ENCODE peak calls at places on chromosomes 5 and 9, in seven cellular contexts. V is suprapubic skin, C is uterus, X is WTC11, T is GM06990, M is heart left ventricle, F is upper lobe of right lung. O is an unnamed sample.

GRCh38 chr9:69818946-69819345 is 1.7 kb upstream of the CFAP95 start:
- DNase-seq in V (no peak), C (no peak), X (no peak), T (no peak), M (no peak), F (no peak), O (no peak)

GRCh38 chr9:130741831-130742449 is 48.4 kb downstream of the EXOSC2 start:
- DNase-seq in V (no peak), C (no peak), X (no peak), T (no peak), M (no peak), F (no peak), O (no peak)

GRCh38 chr9:131776036-131776435 is 36.2 kb upstream of the RAPGEF1 start:
- DNase-seq in V (no peak), C (no peak), X (no peak), T (no peak), M (no peak), F (no peak), O (no peak)

GRCh38 chr5:152606739-152607138 is 201.7 kb upstream of the NMUR2 start:
- DNase-seq in V (no peak), C (no peak), X (no peak), T (no peak), M (no peak), F (no peak), O (no peak)

GRCh38 chr5:179139936-179140235 is 79.7 kb downstream of the ZNF354C start:
- DNase-seq in V (no peak), C (no peak), X (no peak), T (no peak), M (peak), F (no peak), O (no peak)

GRCh38 chr5:28408186-28408585 is 1369.8 kb upstream of the CDH9 start:
- DNase-seq in V (no peak), C (no peak), X (no peak), T (no peak), M (no peak), F (no peak), O (no peak)

GRCh38 chr5:56625577-56625976 is 189.8 kb upstream of the MAP3K1 start:
- DNase-seq in V (no peak), C (no peak), X (no peak), T (no peak), M (no peak), F (no peak), O (no peak)

GRCh38 chr5:115842089-115842881 is 550 bp downstream of the AP3S1 start:
- DNase-seq in V (no peak), C (peak), X (no peak), T (no peak), M (peak), F (no peak), O (no peak)

GRCh38 chr9:19201899-19202891 is 28.3 kb upstream of the DENND4C start:
- DNase-seq in V (no peak), C (peak), X (no peak), T (no peak), M (no peak), F (peak), O (no peak)

GRCh38 chr5:435961-436640 is 6.9 kb upstream of the EXOC3 start:
- DNase-seq in V (peak), C (peak), X (peak), T (no peak), M (peak), F (peak), O (no peak)

GRCh38 chr5:44987026-44987425 is 178.3 kb downstream of the MRPS30 start:
- DNase-seq in V (no peak), C (no peak), X (no peak), T (no peak), M (no peak), F (no peak), O (no peak)

GRCh38 chr9:14058078-14058688 is 255.8 kb downstream of the NFIB start:
- DNase-seq in V (no peak), C (no peak), X (no peak), T (no peak), M (no peak), F (no peak), O (no peak)

GRCh38 chr9:87586731-87587355 is 89.2 kb downstream of the DAPK1 start:
- DNase-seq in V (no peak), C (no peak), X (no peak), T (no peak), M (no peak), F (no peak), O (no peak)

GRCh38 chr5:6780802-6781391 is 67.7 kb downstream of the TENT4A start:
- DNase-seq in V (no peak), C (no peak), X (no peak), T (no peak), M (no peak), F (no peak), O (no peak)
- TF ChIP-seq CTCF in V (no peak), C (no peak), X (peak), T (peak), M (no peak), F (peak), O (peak)

GRCh38 chr9:92636627-92637026 is 33.3 kb downstream of the IPPK start:
- DNase-seq in V (no peak), C (peak), X (no peak), T (no peak), M (no peak), F (no peak), O (peak)
- TF ChIP-seq CTCF in V (no peak), C (no peak), X (no peak), T (peak), M (no peak), F (no peak), O (no peak)

GRCh38 chr9:9912459-9912858 is 700.3 kb downstream of the PTPRD start:
- DNase-seq in V (no peak), C (no peak), X (no peak), T (no peak), M (no peak), F (no peak), O (no peak)
- TF ChIP-seq CTCF in V (no peak), C (no peak), X (no peak), T (peak), M (no peak), F (no peak), O (peak)

DNA sequence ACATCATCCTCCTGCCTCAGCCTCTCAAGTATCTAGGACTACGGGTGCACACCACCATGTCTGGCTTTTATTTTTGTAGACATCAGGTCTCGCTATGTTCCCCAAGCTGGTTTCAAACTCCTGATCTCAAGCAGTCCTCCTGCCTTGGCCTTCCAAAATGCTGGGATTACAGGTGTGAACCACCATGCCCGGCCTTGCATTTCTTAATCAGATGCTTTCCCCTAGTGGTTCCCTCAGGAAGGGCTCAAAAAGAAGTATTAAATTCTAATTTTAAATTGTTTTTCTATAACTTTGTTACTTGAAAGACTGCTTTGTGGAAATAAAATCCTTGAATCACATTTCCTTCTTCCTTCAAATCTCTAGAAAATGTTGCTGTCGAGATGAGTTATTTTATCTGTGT is 79.5 kb upstream of the ROR2 start:
- DNase-seq in V (no peak), C (no peak), X (no peak), T (no peak), M (no peak), F (no peak), O (no peak)
- TF ChIP-seq CTCF in V (no peak), C (no peak), X (no peak), T (no peak), M (no peak), F (no peak), O (peak)

DNA sequence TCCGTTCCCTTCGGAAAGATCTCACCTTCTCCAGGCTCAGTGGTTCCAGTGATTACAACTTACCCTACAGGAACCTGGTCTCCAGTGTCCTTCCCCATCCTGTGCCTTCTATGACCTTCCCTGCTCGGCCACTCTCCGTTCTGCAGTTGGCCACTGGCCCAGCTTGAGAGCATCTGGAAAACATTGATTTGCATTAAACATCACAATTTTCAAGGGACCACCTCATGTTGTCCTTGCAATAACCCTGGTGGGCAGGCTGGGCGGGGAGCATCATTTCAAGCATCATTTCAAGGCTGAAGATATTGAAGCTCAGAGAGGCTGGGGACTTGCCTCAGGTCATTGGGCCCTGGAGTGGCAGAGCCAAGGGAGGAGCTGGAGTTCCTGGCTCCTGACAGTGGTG is 177.4 kb downstream of the SEC61B start:
- DNase-seq in V (no peak), C (no peak), X (no peak), T (no peak), M (no peak), F (no peak), O (no peak)
- TF ChIP-seq CTCF in V (no peak), C (no peak), X (no peak), T (no peak), M (no peak), F (no peak), O (no peak)

GRCh38 chr9:113998529-113999255 is 79.4 kb downstream of the AMBP start:
- DNase-seq in V (peak), C (peak), X (peak), T (no peak), M (no peak), F (no peak), O (peak)
- TF ChIP-seq CTCF in V (no peak), C (no peak), X (no peak), T (no peak), M (no peak), F (no peak), O (peak)

GRCh38 chr9:7844283-7844682 is 44.7 kb upstream of the DMAC1 start:
- DNase-seq in V (no peak), C (no peak), X (no peak), T (no peak), M (no peak), F (no peak), O (no peak)
- TF ChIP-seq CTCF in V (no peak), C (no peak), X (no peak), T (peak), M (no peak), F (peak), O (peak)

GRCh38 chr9:34492051-34492450 is 30.7 kb downstream of the ENHO start:
- DNase-seq in V (no peak), C (no peak), X (no peak), T (no peak), M (no peak), F (no peak), O (no peak)
- TF ChIP-seq CTCF in V (no peak), C (no peak), X (no peak), T (no peak), M (no peak), F (no peak), O (no peak)

DNA sequence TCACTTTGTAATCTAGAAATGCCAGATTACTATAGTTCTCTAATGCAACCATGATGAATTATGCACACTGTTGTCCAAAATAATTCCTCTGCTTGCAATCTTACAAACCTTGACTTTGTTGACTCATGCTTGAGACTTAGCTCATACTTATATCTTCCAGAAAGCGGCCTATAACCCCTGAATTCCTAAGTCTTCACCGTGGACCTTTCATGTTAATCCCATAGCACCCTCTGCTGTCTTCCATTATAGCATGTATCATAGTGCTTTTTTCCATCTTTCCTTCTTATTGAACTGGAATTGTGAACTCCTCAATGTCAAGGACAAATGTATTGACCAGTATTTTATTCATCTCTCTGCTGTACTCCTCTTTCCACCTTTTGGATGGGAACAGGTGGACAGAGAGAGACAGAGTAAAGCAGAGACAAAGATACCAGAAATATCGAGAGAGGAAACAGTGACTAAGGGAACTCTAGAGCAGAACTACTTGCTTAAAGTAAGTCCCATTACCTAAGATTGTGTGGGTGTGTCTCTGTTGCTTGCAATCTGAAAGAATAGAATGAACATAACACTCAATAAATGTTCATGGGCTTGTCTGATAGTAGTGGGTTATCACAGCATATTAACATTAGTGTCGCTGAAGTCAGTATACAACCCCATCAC is 110.0 kb downstream of the LURAP1L start:
- DNase-seq in V (no peak), C (no peak), X (no peak), T (no peak), M (no peak), F (no peak), O (no peak)
- TF ChIP-seq CTCF in V (peak), C (peak), X (no peak), T (no peak), M (peak), F (peak), O (peak)

GRCh38 chr9:127172066-127172707 is 49.8 kb upstream of the ANGPTL2 start:
- DNase-seq in V (no peak), C (no peak), X (no peak), T (no peak), M (peak), F (no peak), O (peak)

GRCh38 chr9:127169507-127169883 is 47.1 kb upstream of the ANGPTL2 start:
- DNase-seq in V (no peak), C (no peak), X (no peak), T (no peak), M (no peak), F (no peak), O (no peak)

GRCh38 chr9:127170652-127171051 is 48.2 kb upstream of the ANGPTL2 start:
- DNase-seq in V (no peak), C (peak), X (peak), T (no peak), M (no peak), F (no peak), O (no peak)

GRCh38 chr9:127168756-127169506 is 46.5 kb upstream of the ANGPTL2 start:
- DNase-seq in V (no peak), C (peak), X (no peak), T (no peak), M (no peak), F (no peak), O (peak)

GRCh38 chr9:127170049-127170448 is 47.6 kb upstream of the ANGPTL2 start:
- DNase-seq in V (no peak), C (peak), X (no peak), T (no peak), M (no peak), F (no peak), O (no peak)
- TF ChIP-seq CTCF in V (no peak), C (no peak), X (no peak), T (no peak), M (no peak), F (no peak), O (no peak)

O was measured in type B pancreatic cell.